ENCODE peak calls at places on chromosomes 16 and 17, in seven cellular contexts. F, Z, Q, V, A, H and S are unnamed samples.

GRCh38 chr16:89811321-89811720 is 5.1 kb downstream of the FANCA start:
- DNase-seq in H (no peak), Q (no peak), F (no peak), V (no peak), Z (no peak), A (no peak), S (no peak)

GRCh38 chr16:63568184-63568583 is 1531.9 kb upstream of the CDH8 start:
- DNase-seq in F (no peak), A (no peak), V (no peak), Q (no peak), H (no peak), Z (no peak), S (no peak)

GRCh38 chr17:81392909-81393654 is 2.2 kb upstream of the BAHCC1 start:
- DNase-seq in Z (no peak), F (no peak), Q (no peak), V (no peak), H (no peak), A (no peak), S (no peak)

GRCh38 chr17:60165976-60166375 is 16.2 kb downstream of the CA4 start:
- DNase-seq in V (no peak), Z (no peak), Q (no peak), A (no peak), F (no peak), H (no peak), S (no peak)

GRCh38 chr16:22814330-22815105 is 556 bp downstream of the HS3ST2 start:
- DNase-seq in Z (no peak), Q (no peak), H (no peak), V (no peak), A (no peak), F (no peak), S (no peak)

GRCh38 chr16:17850626-17851265 is 380.0 kb upstream of the XYLT1 start:
- DNase-seq in Q (no peak), V (no peak), H (no peak), F (no peak), A (no peak), Z (no peak), S (no peak)

GRCh38 chr17:7262192-7263070 is at the start of gene CLDN7:
- DNase-seq in A (no peak), H (no peak), F (peak; percentile 93), Q (no peak), V (peak; percentile 71), Z (no peak), S (peak; percentile 84)

GRCh38 chr17:68812876-68813584 is 142.2 kb downstream of the ABCA8 start:
- DNase-seq in Q (no peak), Z (no peak), F (no peak), H (no peak), V (no peak), A (no peak), S (no peak)

GRCh38 chr17:74654742-74655141 is 31.2 kb upstream of the CD300E start:
- DNase-seq in A (no peak), H (no peak), Z (no peak), Q (no peak), V (no peak), F (no peak), S (no peak)

GRCh38 chr17:79650283-79650682 is 39.4 kb upstream of the RBFOX3 start:
- DNase-seq in V (peak; percentile 1), Z (no peak), H (no peak), A (no peak), F (no peak), Q (no peak), S (no peak)

GRCh38 chr17:8057691-8058114 is 18.8 kb downstream of the ALOX15B start:
- DNase-seq in V (peak; percentile 72), A (peak; percentile 31), Q (peak; percentile 51), Z (peak; percentile 64), H (peak; percentile 94), F (no peak), S (peak; percentile 52)

GRCh38 chr16:20938426-20938825 is 37.9 kb downstream of the LYRM1 start:
- DNase-seq in Z (peak; percentile 37), F (no peak), V (no peak), Q (no peak), A (no peak), H (no peak), S (no peak)

GRCh38 chr17:76570877-76571471 is 14.7 kb downstream of the ST6GALNAC2 start:
- DNase-seq in A (no peak), V (no peak), Q (no peak), H (no peak), F (no peak), Z (no peak), S (no peak)

GRCh38 chr16:68247400-68247799 is 2.2 kb downstream of the PLA2G15 start:
- DNase-seq in F (no peak), Q (no peak), A (no peak), Z (no peak), V (no peak), H (no peak), S (no peak)

GRCh38 chr16:50006954-50007353 is 18.1 kb upstream of the CNEP1R1 start:
- DNase-seq in F (no peak), V (no peak), H (no peak), Z (no peak), A (no peak), Q (no peak), S (no peak)

GRCh38 chr17:76549215-76549518 is 9.3 kb downstream of the PRCD start:
- DNase-seq in A (no peak), Z (no peak), V (no peak), Q (no peak), F (no peak), H (no peak), S (no peak)

GRCh38 chr16:84827131-84827574 is 7.4 kb downstream of the CRISPLD2 start:
- DNase-seq in H (no peak), V (no peak), A (no peak), Q (no peak), F (no peak), Z (peak; percentile 62), S (no peak)

GRCh38 chr17:511001-511690 is 158.5 kb upstream of the RPH3AL start:
- DNase-seq in H (no peak), V (no peak), F (no peak), Q (peak; percentile 43), A (no peak), Z (peak; percentile 77), S (no peak)

GRCh38 chr16:7334801-7335560 is 2.3 kb downstream of the RBFOX1 start:
- DNase-seq in V (no peak), Q (no peak), F (no peak), H (no peak), Z (no peak), A (no peak), S (no peak)

GRCh38 chr17:39612935-39613465 is 5.3 kb upstream of the NEUROD2 start:
- DNase-seq in Q (no peak), Z (no peak), F (no peak), H (no peak), A (no peak), V (no peak), S (no peak)

GRCh38 chr16:73214825-73215481 is 167.0 kb upstream of the ZFHX3 start:
- DNase-seq in F (no peak), Q (peak; percentile 65), V (no peak), Z (peak; percentile 90), A (no peak), H (no peak), S (no peak)

GRCh38 chr17:27855454-27855853 is 37.7 kb downstream of the LYRM9 start:
- DNase-seq in H (no peak), Q (no peak), Z (no peak), V (no peak), F (no peak), A (no peak), S (no peak)

GRCh38 chr17:65546579-65546978 is 14.9 kb downstream of the AXIN2 start:
- DNase-seq in H (no peak), V (no peak), F (no peak), A (no peak), Q (no peak), Z (no peak), S (no peak)

GRCh38 chr17:81400154-81400938 is 5.1 kb downstream of the BAHCC1 start:
- DNase-seq in Z (peak; percentile 52), H (no peak), Q (no peak), F (no peak), V (no peak), A (no peak), S (no peak)

GRCh38 chr17:63095879-63096278 is 129.8 kb downstream of the TANC2 start:
- DNase-seq in A (no peak), F (no peak), Z (no peak), V (no peak), Q (no peak), H (no peak), S (no peak)

GRCh38 chr16:56603589-56603988 is 4.8 kb upstream of the MT2A start:
- DNase-seq in V (peak; percentile 51), Z (peak; percentile 41), H (no peak), F (peak; percentile 56), Q (no peak), A (no peak), S (peak; percentile 60)

GRCh38 chr16:53357208-53357586 is 77.1 kb upstream of the RBL2 start:
- DNase-seq in Q (no peak), Z (no peak), A (no peak), V (no peak), H (no peak), F (no peak), S (no peak)

GRCh38 chr17:301681-302299 is 50.8 kb downstream of the RPH3AL start:
- DNase-seq in Z (no peak), A (no peak), F (no peak), Q (no peak), H (no peak), V (no peak), S (no peak)

GRCh38 chr17:39153541-39154111 is 2.2 kb upstream of the PLXDC1 start:
- DNase-seq in Q (peak; percentile 78), Z (peak; percentile 84), A (peak; percentile 95), H (peak; percentile 85), F (peak; percentile 94), V (peak; percentile 91), S (peak; percentile 76)

GRCh38 chr16:56477096-56477878 is 25.9 kb downstream of the OGFOD1 start:
- DNase-seq in V (no peak), Z (peak; percentile 78), Q (peak; percentile 58), F (no peak), H (peak; percentile 68), A (no peak), S (no peak)

GRCh38 chr16:88357306-88358032 is 25.3 kb upstream of the ZNF469 start:
- DNase-seq in H (peak; percentile 41), V (no peak), A (no peak), F (no peak), Z (no peak), Q (no peak), S (no peak)

GRCh38 chr16:66154801-66155200 is 211.7 kb upstream of the CDH5 start:
- DNase-seq in F (no peak), H (no peak), V (no peak), A (no peak), Q (no peak), Z (no peak), S (no peak)

GRCh38 chr16:86239381-86239780 is 270.9 kb upstream of the FOXF1 start:
- DNase-seq in A (no peak), H (no peak), V (no peak), Z (no peak), F (peak; percentile 7), Q (no peak), S (no peak)